ENCODE peak calls at places on chromosomes 4 and X, in five cellular contexts. J is mucosa of descending colon, Z is uterus, G is ovary, K is suprapubic skin. X is an unnamed sample.
A peak's percentile ranks its signal among the peaks of the same experiment; 100 is the strongest.

GRCh38 chr4:109998867-109999303 is 86.2 kb downstream of the EGF start:
- DNase-seq in J (peak; percentile 69), Z (no peak), G (no peak), K (no peak), X (no peak)

GRCh38 chr4:90444904-90445303 is 317.7 kb downstream of the CCSER1 start:
- DNase-seq in J (no peak), Z (no peak), G (no peak), K (no peak), X (no peak)

GRCh38 chrX:112571388-112571787 is 108.3 kb downstream of the LHFPL1 start:
- DNase-seq in J (no peak), Z (no peak), G (no peak), K (no peak), X (no peak)

GRCh38 chr4:175412161-175412560 is 399.9 kb downstream of the GPM6A start:
- DNase-seq in J (no peak), Z (peak; percentile 45), G (no peak), K (no peak), X (no peak)

GRCh38 chrX:50081282-50081955 is 119.4 kb downstream of the AKAP4 start:
- DNase-seq in J (peak; percentile 50), Z (peak; percentile 19), G (peak; percentile 29), K (no peak), X (no peak)

GRCh38 chr4:51858605-51859211 is 15.8 kb downstream of the DCUN1D4 start:
- DNase-seq in J (peak; percentile 35), Z (no peak), G (no peak), K (no peak), X (no peak)

GRCh38 chrX:123835661-123836371 is 24.0 kb upstream of the XIAP start:
- DNase-seq in J (no peak), Z (no peak), G (no peak), K (no peak), X (no peak)

GRCh38 chr4:3251691-3252479 is 2.9 kb downstream of the MSANTD1 start:
- DNase-seq in J (no peak), Z (no peak), G (peak; percentile 15), K (peak; percentile 39), X (no peak)

GRCh38 chr4:49063670-49064069 is 77.6 kb downstream of the CWH43 start:
- DNase-seq in J (no peak), Z (no peak), G (no peak), K (no peak), X (no peak)

GRCh38 chr4:34636623-34637022 is 1607.7 kb downstream of the ARAP2 start:
- DNase-seq in J (no peak), Z (no peak), G (no peak), K (no peak), X (no peak)

GRCh38 chr4:34633216-34633615 is 1611.1 kb downstream of the ARAP2 start:
- DNase-seq in J (no peak), Z (no peak), G (no peak), K (no peak), X (no peak)
- H3K4me3 ChIP-seq in J (no peak overlapping the region), Z (no peak overlapping the region), G (no peak overlapping the region), K (no peak overlapping the region), X (no peak overlapping the region)

GRCh38 chr4:5927747-5928146 is 34.9 kb upstream of the CRMP1 start:
- DNase-seq in J (no peak), Z (no peak), G (no peak), K (no peak), X (no peak)
- H3K4me1 ChIP-seq in J (no peaks in the 10 kb centered on the region), Z (no peaks in the 10 kb centered on the region), G (no peaks in the 10 kb centered on the region), K (no peaks in the 10 kb centered on the region), X (no peaks in the 10 kb centered on the region)

GRCh38 chrX:15911729-15912550 is 57.3 kb upstream of the AP1S2 start:
- DNase-seq in J (peak; percentile 3), Z (no peak), G (no peak), K (no peak), X (no peak)
- TF ChIP-seq CTCF in J (no peak), Z (no peak), G (no peak), K (no peak), X (no peak)

GRCh38 chr4:122764808-122765189 is 32.3 kb downstream of the BBS12 start:
- DNase-seq in J (no peak), Z (no peak), G (no peak), K (no peak), X (no peak)

GRCh38 chr4:122762966-122763716 is 30.6 kb downstream of the BBS12 start:
- DNase-seq in J (no peak), Z (no peak), G (no peak), K (no peak), X (no peak)

GRCh38 chr4:122765702-122766352 is 33.3 kb downstream of the BBS12 start:
- DNase-seq in J (no peak), Z (no peak), G (no peak), K (no peak), X (peak; percentile 11)

GRCh38 chr4:122762520-122762919 is 30.0 kb downstream of the BBS12 start:
- DNase-seq in J (no peak), Z (no peak), G (no peak), K (no peak), X (no peak)

GRCh38 chr4:122764071-122764807 is 31.7 kb downstream of the BBS12 start:
- DNase-seq in J (no peak), Z (no peak), G (no peak), K (no peak), X (no peak)
- H3K4me3 ChIP-seq in J (no peak overlapping the region), Z (no peak overlapping the region), G (no peak overlapping the region), K (no peak overlapping the region), X (peak overlapping the region; percentile 26)

DNA sequence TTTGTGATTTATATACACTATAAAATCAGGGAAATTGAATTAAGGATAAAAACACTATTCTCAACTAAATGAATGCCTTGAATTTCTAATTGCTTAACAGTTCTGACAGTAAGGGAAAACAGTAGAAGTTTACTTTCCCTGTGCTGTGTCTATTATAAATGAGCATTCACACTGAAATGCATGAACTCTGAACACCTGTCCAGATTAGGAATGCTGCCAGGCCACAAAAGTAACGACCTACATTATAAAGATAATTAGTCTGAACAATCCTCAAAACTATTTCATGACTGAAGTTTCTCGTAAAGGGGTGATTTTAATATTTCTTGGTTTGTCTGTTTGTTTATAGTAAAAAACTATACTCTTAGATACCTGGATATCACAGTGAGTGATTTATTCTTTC is 2.0 kb downstream of the NDST3 start:
- DNase-seq in J (peak; percentile 27), Z (no peak), G (no peak), K (no peak), X (no peak)
- H3K4me1 ChIP-seq in J (no peaks in the 10 kb centered on the region), Z (no peaks in the 10 kb centered on the region), G (peaks cover 2% of the 10 kb centered on the region), K (peaks cover 13% of the 10 kb centered on the region), X (peaks cover 9% of the 10 kb centered on the region)

DNA sequence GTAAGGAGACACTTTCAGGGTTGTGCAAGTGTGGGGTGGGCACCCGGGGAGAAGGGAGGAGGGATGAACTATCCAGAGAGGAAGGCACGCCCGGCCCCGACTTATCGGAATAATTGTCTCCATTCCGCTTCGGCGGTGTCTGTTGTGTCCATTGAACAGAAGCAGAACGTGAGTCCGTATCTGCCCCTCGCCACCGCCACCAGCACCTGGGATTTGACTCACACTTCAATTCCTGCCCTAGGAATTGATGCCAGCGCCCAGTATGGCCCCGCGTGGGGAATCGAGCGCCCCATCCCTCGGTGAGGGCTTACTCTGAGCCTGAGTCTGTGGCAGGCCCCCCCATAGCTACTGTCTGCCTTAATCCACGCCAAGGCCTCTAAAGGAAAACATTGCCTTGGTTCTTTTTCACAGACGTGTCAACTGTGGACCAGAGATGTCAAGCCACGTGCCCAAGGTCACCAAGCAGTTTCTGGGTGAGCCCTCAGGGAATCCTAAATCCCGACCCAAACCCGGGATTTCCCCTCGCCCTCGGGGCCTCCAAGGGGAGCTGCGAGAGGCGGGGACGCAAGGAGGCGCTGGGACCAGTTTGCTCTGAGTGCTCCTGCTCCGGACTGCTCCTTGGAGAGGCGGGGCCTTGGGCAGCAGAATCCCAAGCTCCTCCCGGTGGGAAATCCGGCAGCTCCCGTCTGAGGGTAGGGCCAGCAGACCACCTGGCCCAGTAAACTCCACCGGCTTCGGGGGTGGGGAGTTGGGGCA is 12.9 kb downstream of the MSX1 start:
- DNase-seq in J (no peak), Z (no peak), G (no peak), K (no peak), X (no peak)
- TF ChIP-seq CTCF in J (no peak), Z (no peak), G (no peak), K (no peak), X (no peak)

DNA sequence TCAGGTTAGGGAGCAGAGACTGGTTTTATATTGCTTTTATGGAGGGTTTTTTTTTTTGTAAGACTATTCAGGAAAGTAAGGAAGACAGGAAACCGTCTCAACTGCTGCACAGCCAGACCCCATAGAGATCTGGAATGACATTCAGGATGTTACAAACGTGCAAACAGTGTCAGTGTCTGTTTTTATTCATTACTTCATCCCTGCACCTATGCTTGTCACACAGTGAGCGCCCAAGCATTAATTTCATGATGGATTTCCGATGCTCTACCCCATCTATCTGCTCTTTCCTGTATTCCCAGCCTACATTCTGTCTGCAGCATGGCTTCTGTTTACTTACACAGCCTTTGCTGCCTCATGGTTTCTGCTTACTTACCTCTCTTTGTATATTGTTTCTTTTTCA is 53.2 kb downstream of the SEPTIN11 start:
- DNase-seq in J (no peak), Z (no peak), G (no peak), K (no peak), X (no peak)
- H3K4me3 ChIP-seq in J (no peak overlapping the region), Z (no peak overlapping the region), G (no peak overlapping the region), K (no peak overlapping the region), X (no peak overlapping the region)